ENCODE peak calls at places on chromosomes 11 and 22, in nine cellular contexts. B is activated CD4-positive, alpha-beta T cell treated with anti-CD3 and anti-CD28 coated beads for 36 hours; X is activated T-cell treated with anti-CD3 and anti-CD28 coated beads, Interleukin-2, amount 50 U/mL, for 48 hours; U is mucosa of gallbladder; I is left ventricle myocardium superior; O is HTR-8/SVneo; W is kidney tubule cell; K is H9; T is activated CD8-positive, alpha-beta memory T cell treated with anti-CD3 and anti-CD28 coated beads for 48 hours. S is an unnamed sample.

GRCh38 chr11:76236092-76237026 is 30.1 kb upstream of the WNT11 start:
- DNase-seq in B (peak), X (peak), U (peak), I (peak), O (peak), W (peak), K (peak), T (no peak), S (no peak)

GRCh38 chr11:8199676-8200075 is 30.9 kb upstream of the RIC3 start:
- DNase-seq in B (no peak), X (no peak), U (no peak), I (no peak), O (no peak), W (no peak), K (peak), T (no peak), S (no peak)

GRCh38 chr11:12604557-12605105 is 69.6 kb upstream of the TEAD1 start:
- DNase-seq in B (no peak), X (no peak), U (no peak), I (no peak), O (no peak), W (no peak), K (no peak), T (no peak), S (no peak)

GRCh38 chr11:123560001-123560400 is 94.4 kb downstream of the SCN3B start:
- DNase-seq in B (peak), X (peak), U (peak), I (peak), O (no peak), W (peak), K (no peak), T (no peak), S (peak)

GRCh38 chr11:61062181-61062955 is 39.9 kb upstream of the CD5 start:
- DNase-seq in B (peak), X (peak), U (no peak), I (no peak), O (no peak), W (no peak), K (peak), T (no peak), S (no peak)

GRCh38 chr11:84722583-84723108 is 904.5 kb downstream of the DLG2 start:
- DNase-seq in B (no peak), X (no peak), U (no peak), I (no peak), O (no peak), W (no peak), K (peak), T (no peak), S (no peak)

GRCh38 chr11:119729581-119730346 is 764 bp upstream of the NECTIN1 start:
- DNase-seq in B (peak), X (no peak), U (peak), I (peak), O (peak), W (peak), K (peak), T (no peak), S (peak)

GRCh38 chr11:117412176-117412575 is 84.5 kb downstream of the CEP164 start:
- DNase-seq in B (no peak), X (no peak), U (no peak), I (no peak), O (no peak), W (no peak), K (no peak), T (no peak), S (no peak)

GRCh38 chr22:37545703-37546435 is 14.4 kb upstream of the CDC42EP1 start:
- DNase-seq in B (no peak), X (no peak), U (peak), I (peak), O (peak), W (peak), K (peak), T (no peak), S (peak)

GRCh38 chr11:78140392-78141077 is 1.1 kb upstream of the ALG8 start:
- DNase-seq in B (peak), X (peak), U (no peak), I (no peak), O (no peak), W (no peak), K (no peak), T (no peak), S (no peak)

GRCh38 chr11:47589504-47590025 is 3.1 kb downstream of the FAM180B start:
- DNase-seq in B (no peak), X (no peak), U (no peak), I (peak), O (no peak), W (no peak), K (no peak), T (no peak), S (no peak)

GRCh38 chr11:86459682-86460460 is 85.2 kb downstream of the CCDC81 start:
- DNase-seq in B (no peak), X (no peak), U (peak), I (peak), O (peak), W (peak), K (peak), T (no peak), S (peak)

GRCh38 chr11:76151561-76152085 is 54.7 kb downstream of the WNT11 start:
- DNase-seq in B (no peak), X (no peak), U (no peak), I (no peak), O (no peak), W (no peak), K (no peak), T (no peak), S (no peak)

GRCh38 chr11:2930705-2931415 is 1.6 kb upstream of the PHLDA2 start:
- DNase-seq in B (peak), X (no peak), U (peak), I (peak), O (peak), W (peak), K (peak), T (no peak), S (peak)

GRCh38 chr11:125313271-125314222 is 149.0 kb downstream of the PKNOX2 start:
- DNase-seq in B (no peak), X (no peak), U (no peak), I (no peak), O (no peak), W (peak), K (no peak), T (no peak), S (peak)

GRCh38 chr11:3880724-3881123 is 25.3 kb downstream of the STIM1 start:
- DNase-seq in B (no peak), X (no peak), U (no peak), I (no peak), O (no peak), W (peak), K (no peak), T (no peak), S (peak)

GRCh38 chr22:32478994-32479393 is 4.4 kb downstream of the FBXO7 start:
- DNase-seq in B (no peak), X (no peak), U (no peak), I (no peak), O (no peak), W (peak), K (no peak), T (no peak), S (no peak)

GRCh38 chr11:35725880-35726279 is 63.3 kb downstream of the TRIM44 start:
- DNase-seq in B (no peak), X (no peak), U (peak), I (no peak), O (peak), W (peak), K (no peak), T (no peak), S (peak)

GRCh38 chr11:7688238-7688826 is 15.0 kb upstream of the CYB5R2 start:
- DNase-seq in B (peak), X (no peak), U (no peak), I (no peak), O (peak), W (peak), K (no peak), T (no peak), S (peak)